ENCODE peak calls at places on chromosomes 16 and 17, in eight cellular contexts. One of them, this sample, is unnamed.

GRCh38 chr16:85995591-85996461 is 96.9 kb downstream of the IRF8 start:
- DNase-seq in RWPE1: no peak
- DNase-seq in foreskin fibroblast: peak
- DNase-seq in GM23338: no peak
- DNase-seq in nephron progenitor cell: no peak
- DNase-seq in fibroblast of mammary gland: no peak
- DNase-seq in fibroblast of lung: no peak
- DNase-seq in AG04450: no peak
- DNase-seq in this sample: no peak

GRCh38 chr17:63774982-63775290 is 966 bp downstream of the DDX42 start:
- DNase-seq in RWPE1: no peak
- DNase-seq in foreskin fibroblast: peak
- DNase-seq in GM23338: peak
- DNase-seq in nephron progenitor cell: no peak
- DNase-seq in fibroblast of mammary gland: no peak
- DNase-seq in fibroblast of lung: peak
- DNase-seq in AG04450: no peak
- DNase-seq in this sample: no peak

GRCh38 chr16:84922351-84923135 is 88.8 kb downstream of the ZDHHC7 start:
- DNase-seq in RWPE1: no peak
- DNase-seq in foreskin fibroblast: peak
- DNase-seq in GM23338: no peak
- DNase-seq in nephron progenitor cell: no peak
- DNase-seq in fibroblast of mammary gland: no peak
- DNase-seq in fibroblast of lung: peak
- DNase-seq in AG04450: no peak
- DNase-seq in this sample: no peak

GRCh38 chr17:45428954-45429337 is 3.7 kb downstream of the ARHGAP27 start:
- DNase-seq in RWPE1: no peak
- DNase-seq in foreskin fibroblast: no peak
- DNase-seq in GM23338: peak
- DNase-seq in nephron progenitor cell: no peak
- DNase-seq in fibroblast of mammary gland: no peak
- DNase-seq in fibroblast of lung: no peak
- DNase-seq in AG04450: no peak
- DNase-seq in this sample: no peak

GRCh38 chr17:69819316-69820087 is 255.5 kb upstream of the KCNJ16 start:
- DNase-seq in RWPE1: no peak
- DNase-seq in foreskin fibroblast: peak
- DNase-seq in GM23338: no peak
- DNase-seq in nephron progenitor cell: no peak
- DNase-seq in fibroblast of mammary gland: peak
- DNase-seq in fibroblast of lung: peak
- DNase-seq in AG04450: no peak
- DNase-seq in this sample: peak

GRCh38 chr17:81498953-81499600 is 13.5 kb downstream of the ACTG1 start:
- DNase-seq in RWPE1: no peak
- DNase-seq in foreskin fibroblast: no peak
- DNase-seq in GM23338: no peak
- DNase-seq in nephron progenitor cell: no peak
- DNase-seq in fibroblast of mammary gland: no peak
- DNase-seq in fibroblast of lung: no peak
- DNase-seq in AG04450: no peak
- DNase-seq in this sample: no peak

GRCh38 chr17:57916925-57917858 is 38.0 kb downstream of the CUEDC1 start:
- DNase-seq in RWPE1: no peak
- DNase-seq in foreskin fibroblast: no peak
- DNase-seq in GM23338: no peak
- DNase-seq in nephron progenitor cell: no peak
- DNase-seq in fibroblast of mammary gland: no peak
- DNase-seq in fibroblast of lung: no peak
- DNase-seq in AG04450: no peak
- DNase-seq in this sample: no peak

GRCh38 chr17:57459286-57459915 is 203.1 kb downstream of the MSI2 start:
- DNase-seq in RWPE1: no peak
- DNase-seq in foreskin fibroblast: no peak
- DNase-seq in GM23338: no peak
- DNase-seq in nephron progenitor cell: no peak
- DNase-seq in fibroblast of mammary gland: peak
- DNase-seq in fibroblast of lung: peak
- DNase-seq in AG04450: no peak
- DNase-seq in this sample: peak

GRCh38 chr16:9364721-9365693 is 273.6 kb downstream of the HAPSTR1 start:
- DNase-seq in RWPE1: no peak
- DNase-seq in foreskin fibroblast: no peak
- DNase-seq in GM23338: no peak
- DNase-seq in nephron progenitor cell: no peak
- DNase-seq in fibroblast of mammary gland: no peak
- DNase-seq in fibroblast of lung: no peak
- DNase-seq in AG04450: no peak
- DNase-seq in this sample: no peak

GRCh38 chr16:54031107-54031760 is 255.4 kb downstream of the IRX3 start:
- DNase-seq in RWPE1: peak
- DNase-seq in foreskin fibroblast: peak
- DNase-seq in GM23338: no peak
- DNase-seq in nephron progenitor cell: no peak
- DNase-seq in fibroblast of mammary gland: peak
- DNase-seq in fibroblast of lung: no peak
- DNase-seq in AG04450: no peak
- DNase-seq in this sample: no peak

GRCh38 chr17:4960279-4960922 is 7.2 kb downstream of the SPAG7 start:
- DNase-seq in RWPE1: no peak
- DNase-seq in foreskin fibroblast: no peak
- DNase-seq in GM23338: peak
- DNase-seq in nephron progenitor cell: no peak
- DNase-seq in fibroblast of mammary gland: no peak
- DNase-seq in fibroblast of lung: no peak
- DNase-seq in AG04450: no peak
- DNase-seq in this sample: no peak

GRCh38 chr16:353404-354285 is 1.1 kb upstream of the AXIN1 start:
- DNase-seq in RWPE1: no peak
- DNase-seq in foreskin fibroblast: peak
- DNase-seq in GM23338: no peak
- DNase-seq in nephron progenitor cell: no peak
- DNase-seq in fibroblast of mammary gland: no peak
- DNase-seq in fibroblast of lung: no peak
- DNase-seq in AG04450: no peak
- DNase-seq in this sample: no peak

GRCh38 chr16:90048347-90048722 is 28.8 kb downstream of the PRDM7 start:
- DNase-seq in RWPE1: no peak
- DNase-seq in foreskin fibroblast: no peak
- DNase-seq in GM23338: no peak
- DNase-seq in nephron progenitor cell: no peak
- DNase-seq in fibroblast of mammary gland: no peak
- DNase-seq in fibroblast of lung: no peak
- DNase-seq in AG04450: no peak
- DNase-seq in this sample: no peak

GRCh38 chr16:51773491-51773890 is 622.4 kb upstream of the SALL1 start:
- DNase-seq in RWPE1: no peak
- DNase-seq in foreskin fibroblast: no peak
- DNase-seq in GM23338: peak
- DNase-seq in nephron progenitor cell: no peak
- DNase-seq in fibroblast of mammary gland: no peak
- DNase-seq in fibroblast of lung: no peak
- DNase-seq in AG04450: no peak
- DNase-seq in this sample: no peak

GRCh38 chr16:48462146-48462740 is 77.0 kb upstream of the SIAH1 start:
- DNase-seq in RWPE1: peak
- DNase-seq in foreskin fibroblast: no peak
- DNase-seq in GM23338: no peak
- DNase-seq in nephron progenitor cell: no peak
- DNase-seq in fibroblast of mammary gland: no peak
- DNase-seq in fibroblast of lung: no peak
- DNase-seq in AG04450: no peak
- DNase-seq in this sample: no peak

GRCh38 chr17:45334231-45334630 is 17.4 kb upstream of the MAP3K14 start:
- DNase-seq in RWPE1: no peak
- DNase-seq in foreskin fibroblast: no peak
- DNase-seq in GM23338: no peak
- DNase-seq in nephron progenitor cell: no peak
- DNase-seq in fibroblast of mammary gland: no peak
- DNase-seq in fibroblast of lung: no peak
- DNase-seq in AG04450: no peak
- DNase-seq in this sample: no peak

GRCh38 chr17:21360048-21360447 is 16.1 kb upstream of the KCNJ12 start:
- DNase-seq in RWPE1: no peak
- DNase-seq in foreskin fibroblast: no peak
- DNase-seq in GM23338: peak
- DNase-seq in nephron progenitor cell: no peak
- DNase-seq in fibroblast of mammary gland: no peak
- DNase-seq in fibroblast of lung: no peak
- DNase-seq in AG04450: no peak
- DNase-seq in this sample: no peak

GRCh38 chr16:84532299-84532724 is 27.9 kb upstream of the MEAK7 start:
- DNase-seq in RWPE1: peak
- DNase-seq in foreskin fibroblast: peak
- DNase-seq in GM23338: peak
- DNase-seq in nephron progenitor cell: no peak
- DNase-seq in fibroblast of mammary gland: peak
- DNase-seq in fibroblast of lung: peak
- DNase-seq in AG04450: peak
- DNase-seq in this sample: peak

GRCh38 chr16:54126907-54127306 is 159.7 kb downstream of the IRX3 start:
- DNase-seq in RWPE1: no peak
- DNase-seq in foreskin fibroblast: no peak
- DNase-seq in GM23338: no peak
- DNase-seq in nephron progenitor cell: no peak
- DNase-seq in fibroblast of mammary gland: no peak
- DNase-seq in fibroblast of lung: no peak
- DNase-seq in AG04450: no peak
- DNase-seq in this sample: no peak

GRCh38 chr16:3304370-3304769 is 860 bp downstream of the TIGD7 start:
- DNase-seq in RWPE1: no peak
- DNase-seq in foreskin fibroblast: peak
- DNase-seq in GM23338: no peak
- DNase-seq in nephron progenitor cell: no peak
- DNase-seq in fibroblast of mammary gland: peak
- DNase-seq in fibroblast of lung: peak
- DNase-seq in AG04450: no peak
- DNase-seq in this sample: no peak

GRCh38 chr16:31215287-31216115 is 1.4 kb downstream of the PYDC1 start:
- DNase-seq in RWPE1: peak
- DNase-seq in foreskin fibroblast: peak
- DNase-seq in GM23338: peak
- DNase-seq in nephron progenitor cell: peak
- DNase-seq in fibroblast of mammary gland: peak
- DNase-seq in fibroblast of lung: peak
- DNase-seq in AG04450: no peak
- DNase-seq in this sample: peak

GRCh38 chr17:75639771-75640555 is 6.7 kb downstream of the SMIM5 start:
- DNase-seq in RWPE1: no peak
- DNase-seq in foreskin fibroblast: no peak
- DNase-seq in GM23338: no peak
- DNase-seq in nephron progenitor cell: no peak
- DNase-seq in fibroblast of mammary gland: no peak
- DNase-seq in fibroblast of lung: no peak
- DNase-seq in AG04450: no peak
- DNase-seq in this sample: no peak
- TF ChIP-seq CTCF in RWPE1: no peak
- TF ChIP-seq CTCF in foreskin fibroblast: no peak
- TF ChIP-seq CTCF in GM23338: no peak
- TF ChIP-seq CTCF in nephron progenitor cell: no peak
- TF ChIP-seq CTCF in fibroblast of mammary gland: no peak
- TF ChIP-seq CTCF in fibroblast of lung: no peak
- TF ChIP-seq CTCF in AG04450: no peak
- TF ChIP-seq CTCF in this sample: peak

GRCh38 chr17:50686494-50687199 is 21.1 kb downstream of the ANKRD40 start:
- DNase-seq in RWPE1: peak
- DNase-seq in foreskin fibroblast: peak
- DNase-seq in GM23338: no peak
- DNase-seq in nephron progenitor cell: no peak
- DNase-seq in fibroblast of mammary gland: peak
- DNase-seq in fibroblast of lung: peak
- DNase-seq in AG04450: no peak
- DNase-seq in this sample: peak
- TF ChIP-seq CTCF in RWPE1: no peak
- TF ChIP-seq CTCF in foreskin fibroblast: no peak
- TF ChIP-seq CTCF in GM23338: no peak
- TF ChIP-seq CTCF in nephron progenitor cell: no peak
- TF ChIP-seq CTCF in fibroblast of mammary gland: no peak
- TF ChIP-seq CTCF in fibroblast of lung: no peak
- TF ChIP-seq CTCF in AG04450: no peak
- TF ChIP-seq CTCF in this sample: no peak

DNA sequence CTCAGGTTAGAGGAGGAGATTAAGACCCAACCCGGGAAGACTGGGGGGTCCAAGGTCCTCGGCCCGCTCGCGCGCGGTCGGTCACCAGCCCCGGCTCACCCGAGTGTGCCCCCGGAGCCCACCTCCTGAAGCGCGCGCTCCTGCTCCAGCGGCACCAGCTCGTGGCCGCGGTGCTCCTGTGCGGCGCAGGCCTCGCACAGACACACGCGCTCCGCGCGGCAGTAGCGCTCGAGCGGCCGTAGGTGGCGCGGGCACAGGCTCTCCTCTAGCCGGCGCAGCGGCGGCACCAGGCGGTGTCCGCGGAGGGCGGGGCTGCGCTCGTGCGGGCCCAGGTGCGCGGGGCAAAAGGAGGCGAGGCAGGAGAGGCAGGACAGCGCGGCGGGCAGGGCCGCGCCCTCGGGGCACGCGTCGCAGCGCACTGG is 618 bp downstream of the TRIM47 start:
- DNase-seq in RWPE1: peak
- DNase-seq in foreskin fibroblast: peak
- DNase-seq in GM23338: peak
- DNase-seq in nephron progenitor cell: peak
- DNase-seq in fibroblast of mammary gland: peak
- DNase-seq in fibroblast of lung: peak
- DNase-seq in AG04450: no peak
- DNase-seq in this sample: peak
- TF ChIP-seq CTCF in RWPE1: peak
- TF ChIP-seq CTCF in foreskin fibroblast: peak
- TF ChIP-seq CTCF in GM23338: peak
- TF ChIP-seq CTCF in nephron progenitor cell: peak
- TF ChIP-seq CTCF in fibroblast of mammary gland: no peak
- TF ChIP-seq CTCF in fibroblast of lung: peak
- TF ChIP-seq CTCF in AG04450: peak
- TF ChIP-seq CTCF in this sample: peak

GRCh38 chr16:87812200-87812656 is 46.4 kb upstream of the KLHDC4 start:
- DNase-seq in RWPE1: no peak
- DNase-seq in foreskin fibroblast: no peak
- DNase-seq in GM23338: no peak
- DNase-seq in nephron progenitor cell: no peak
- DNase-seq in fibroblast of mammary gland: no peak
- DNase-seq in fibroblast of lung: no peak
- DNase-seq in AG04450: no peak
- DNase-seq in this sample: no peak

GRCh38 chr16:87816507-87817100 is 50.8 kb upstream of the KLHDC4 start:
- DNase-seq in RWPE1: no peak
- DNase-seq in foreskin fibroblast: no peak
- DNase-seq in GM23338: no peak
- DNase-seq in nephron progenitor cell: no peak
- DNase-seq in fibroblast of mammary gland: no peak
- DNase-seq in fibroblast of lung: no peak
- DNase-seq in AG04450: no peak
- DNase-seq in this sample: no peak

GRCh38 chr16:87818533-87819161 is 50.7 kb downstream of the SLC7A5 start:
- DNase-seq in RWPE1: no peak
- DNase-seq in foreskin fibroblast: no peak
- DNase-seq in GM23338: no peak
- DNase-seq in nephron progenitor cell: no peak
- DNase-seq in fibroblast of mammary gland: no peak
- DNase-seq in fibroblast of lung: no peak
- DNase-seq in AG04450: no peak
- DNase-seq in this sample: no peak

GRCh38 chr16:87817910-87818309 is 51.4 kb downstream of the SLC7A5 start:
- DNase-seq in RWPE1: no peak
- DNase-seq in foreskin fibroblast: no peak
- DNase-seq in GM23338: no peak
- DNase-seq in nephron progenitor cell: no peak
- DNase-seq in fibroblast of mammary gland: no peak
- DNase-seq in fibroblast of lung: no peak
- DNase-seq in AG04450: no peak
- DNase-seq in this sample: no peak

GRCh38 chr16:87815567-87815966 is 49.8 kb upstream of the KLHDC4 start:
- DNase-seq in RWPE1: no peak
- DNase-seq in foreskin fibroblast: no peak
- DNase-seq in GM23338: no peak
- DNase-seq in nephron progenitor cell: no peak
- DNase-seq in fibroblast of mammary gland: no peak
- DNase-seq in fibroblast of lung: no peak
- DNase-seq in AG04450: no peak
- DNase-seq in this sample: no peak
- TF ChIP-seq CTCF in RWPE1: no peak
- TF ChIP-seq CTCF in foreskin fibroblast: no peak
- TF ChIP-seq CTCF in GM23338: peak
- TF ChIP-seq CTCF in nephron progenitor cell: no peak
- TF ChIP-seq CTCF in fibroblast of mammary gland: no peak
- TF ChIP-seq CTCF in fibroblast of lung: peak
- TF ChIP-seq CTCF in AG04450: peak
- TF ChIP-seq CTCF in this sample: peak